ENCODE peak calls at places on chromosomes 7 and 10, in five cellular contexts. L is body of pancreas, X is esophagus squamous epithelium, P is esophagus muscularis mucosa, S is astrocyte of the spinal cord. I is an unnamed sample.

GRCh38 chr10:100182908-100183307 is 2.9 kb downstream of the ERLIN1 start:
- DNase-seq in L (no peak), X (no peak), P (no peak), S (no peak), I (no peak)

GRCh38 chr7:155258233-155258575 is 39.5 kb upstream of the INSIG1 start:
- DNase-seq in L (peak; percentile 44), X (no peak), P (no peak), S (peak; percentile 86), I (no peak)

GRCh38 chr10:86446987-86447386 is 74.6 kb downstream of the WAPL start:
- DNase-seq in L (no peak), X (no peak), P (no peak), S (no peak), I (no peak)

GRCh38 chr7:18873674-18874341 is 243.6 kb downstream of the TWIST1 start:
- DNase-seq in L (no peak), X (no peak), P (no peak), S (peak; percentile 49), I (no peak)

GRCh38 chr7:92848441-92848840 is 12.1 kb upstream of the CDK6 start:
- DNase-seq in L (no peak), X (no peak), P (no peak), S (no peak), I (no peak)

GRCh38 chr7:28573059-28573553 is 160.8 kb downstream of the CREB5 start:
- DNase-seq in L (peak; percentile 72), X (no peak), P (no peak), S (peak; percentile 75), I (peak; percentile 83)

GRCh38 chr7:64183126-64183742 is 23.8 kb upstream of the ZNF735 start:
- DNase-seq in L (peak; percentile 16), X (no peak), P (no peak), S (no peak), I (no peak)

GRCh38 chr7:92830532-92831110 is 5.8 kb downstream of the CDK6 start:
- DNase-seq in L (no peak), X (no peak), P (no peak), S (no peak), I (no peak)

GRCh38 chr7:15862016-15862780 is 175.7 kb upstream of the MEOX2 start:
- DNase-seq in L (no peak), X (no peak), P (no peak), S (peak; percentile 29), I (no peak)

GRCh38 chr7:142355328-142355727 is 97.5 kb upstream of the PRSS58 start:
- DNase-seq in L (no peak), X (no peak), P (no peak), S (no peak), I (no peak)

GRCh38 chr7:30212720-30213119 is 71.7 kb upstream of the ZNRF2 start:
- DNase-seq in L (no peak), X (no peak), P (peak; percentile 77), S (no peak), I (no peak)

GRCh38 chr10:33571616-33572015 is 237.1 kb upstream of the NRP1 start:
- DNase-seq in L (no peak), X (no peak), P (no peak), S (no peak), I (peak; percentile 32)

GRCh38 chr10:88089498-88089897 is 226.1 kb downstream of the PTEN start:
- DNase-seq in L (peak; percentile 95), X (no peak), P (no peak), S (no peak), I (no peak)

GRCh38 chr10:124185074-124185473 is 91.7 kb upstream of the CHST15 start:
- DNase-seq in L (no peak), X (no peak), P (no peak), S (no peak), I (no peak)

GRCh38 chr7:143384741-143385631 is 3.8 kb downstream of the ZYX start:
- DNase-seq in L (no peak), X (no peak), P (no peak), S (no peak), I (no peak)

GRCh38 chr10:5927306-5927705 is 37.3 kb downstream of the FBH1 start:
- DNase-seq in L (no peak), X (no peak), P (no peak), S (peak; percentile 64), I (no peak)

GRCh38 chr10:67280405-67280804 is 354.6 kb downstream of the LRRTM3 start:
- DNase-seq in L (no peak), X (no peak), P (no peak), S (no peak), I (no peak)

GRCh38 chr7:98251251-98251843 is 685 bp downstream of the TECPR1 start:
- DNase-seq in L (peak; percentile 90), X (no peak), P (no peak), S (no peak), I (no peak)

GRCh38 chr10:14386202-14386593 is 55.5 kb upstream of the FRMD4A start:
- DNase-seq in L (no peak), X (no peak), P (no peak), S (peak; percentile 89), I (peak; percentile 16)

GRCh38 chr7:1940402-1940786 is 270.3 kb downstream of the ELFN1 start:
- DNase-seq in L (peak; percentile 39), X (peak; percentile 33), P (no peak), S (peak; percentile 65), I (peak; percentile 51)

GRCh38 chr7:35716038-35716803 is 21.3 kb upstream of the HERPUD2 start:
- DNase-seq in L (peak; percentile 76), X (no peak), P (no peak), S (no peak), I (no peak)

GRCh38 chr7:36821617-36822016 is 97.3 kb upstream of the AOAH start:
- DNase-seq in L (no peak), X (no peak), P (no peak), S (no peak), I (no peak)

GRCh38 chr10:10204415-10204814 is 813.3 kb upstream of the CELF2 start:
- DNase-seq in L (no peak), X (no peak), P (no peak), S (no peak), I (no peak)

GRCh38 chr7:84454174-84454959 is 259.8 kb upstream of the SEMA3A start:
- DNase-seq in L (no peak), X (no peak), P (no peak), S (peak; percentile 3), I (no peak)
- TF ChIP-seq CTCF in L (no peak), X (no peak), P (peak; percentile 17), S (no peak), I (no peak)

DNA sequence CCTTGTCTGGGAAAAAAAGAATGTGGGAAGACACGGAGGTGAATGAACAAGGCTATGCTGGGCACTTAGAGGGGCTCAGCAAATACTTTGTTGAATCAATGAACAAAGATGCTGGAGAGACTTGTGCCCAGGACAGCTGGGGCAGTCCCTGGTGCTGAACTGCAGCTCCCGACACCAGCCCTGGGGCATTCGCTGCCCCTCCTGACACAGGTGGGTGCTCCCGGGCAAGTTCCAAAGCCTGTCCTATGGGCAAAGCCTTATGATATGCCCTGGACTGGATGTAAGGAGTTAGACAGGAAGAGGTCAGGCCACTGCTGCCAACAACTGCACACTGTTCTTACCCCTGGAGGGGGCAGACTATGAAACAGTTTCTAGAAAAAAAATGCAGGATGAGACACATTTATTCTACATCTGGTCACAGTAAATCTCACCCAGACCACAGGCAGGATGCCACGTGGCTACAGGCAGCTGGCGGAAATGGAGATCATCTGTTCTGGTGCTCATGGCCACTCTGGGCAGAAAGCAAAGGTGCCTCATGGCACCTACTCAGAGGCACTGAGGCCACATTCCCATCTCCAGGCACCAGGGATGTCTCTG is 21.9 kb upstream of the FRAT2 start:
- DNase-seq in L (no peak), X (no peak), P (no peak), S (no peak), I (no peak)
- TF ChIP-seq CTCF in L (no peak), X (no peak), P (no peak), S (no peak), I (no peak)

DNA sequence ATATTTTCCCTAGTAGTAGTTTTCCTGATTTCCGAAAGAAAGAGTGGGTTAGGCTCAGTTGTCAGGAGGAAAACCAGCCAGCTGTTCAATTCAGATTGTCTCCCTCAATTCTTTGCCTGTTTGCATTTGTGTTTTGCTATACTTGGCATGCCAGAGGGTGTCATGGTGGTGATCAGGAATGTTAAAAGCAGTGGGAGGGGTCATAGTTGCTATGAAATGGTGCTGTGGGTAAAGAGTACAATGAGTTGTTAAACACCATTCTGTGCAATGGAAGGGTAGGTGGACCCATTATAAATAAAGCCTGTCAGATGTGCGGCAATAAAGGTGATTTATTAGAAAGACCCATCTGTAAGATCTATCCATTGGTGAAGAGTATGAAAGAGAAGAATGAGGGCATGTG is 82.2 kb downstream of the MRPL32 start:
- DNase-seq in L (no peak), X (no peak), P (no peak), S (no peak), I (no peak)
- TF ChIP-seq CTCF in L (no peak), X (no peak), P (no peak), S (no peak), I (no peak)

GRCh38 chr10:31978158-31978483 is 49.5 kb upstream of the ARHGAP12 start:
- DNase-seq in L (no peak), X (no peak), P (no peak), S (no peak), I (no peak)
- TF ChIP-seq CTCF in L (no peak), X (no peak), P (no peak), S (no peak), I (no peak)

GRCh38 chr10:78599122-78599853 is 469.5 kb upstream of the ZMIZ1 start:
- DNase-seq in L (no peak), X (no peak), P (no peak), S (no peak), I (no peak)
- TF ChIP-seq CTCF in L (no peak), X (no peak), P (no peak), S (no peak), I (no peak)

DNA sequence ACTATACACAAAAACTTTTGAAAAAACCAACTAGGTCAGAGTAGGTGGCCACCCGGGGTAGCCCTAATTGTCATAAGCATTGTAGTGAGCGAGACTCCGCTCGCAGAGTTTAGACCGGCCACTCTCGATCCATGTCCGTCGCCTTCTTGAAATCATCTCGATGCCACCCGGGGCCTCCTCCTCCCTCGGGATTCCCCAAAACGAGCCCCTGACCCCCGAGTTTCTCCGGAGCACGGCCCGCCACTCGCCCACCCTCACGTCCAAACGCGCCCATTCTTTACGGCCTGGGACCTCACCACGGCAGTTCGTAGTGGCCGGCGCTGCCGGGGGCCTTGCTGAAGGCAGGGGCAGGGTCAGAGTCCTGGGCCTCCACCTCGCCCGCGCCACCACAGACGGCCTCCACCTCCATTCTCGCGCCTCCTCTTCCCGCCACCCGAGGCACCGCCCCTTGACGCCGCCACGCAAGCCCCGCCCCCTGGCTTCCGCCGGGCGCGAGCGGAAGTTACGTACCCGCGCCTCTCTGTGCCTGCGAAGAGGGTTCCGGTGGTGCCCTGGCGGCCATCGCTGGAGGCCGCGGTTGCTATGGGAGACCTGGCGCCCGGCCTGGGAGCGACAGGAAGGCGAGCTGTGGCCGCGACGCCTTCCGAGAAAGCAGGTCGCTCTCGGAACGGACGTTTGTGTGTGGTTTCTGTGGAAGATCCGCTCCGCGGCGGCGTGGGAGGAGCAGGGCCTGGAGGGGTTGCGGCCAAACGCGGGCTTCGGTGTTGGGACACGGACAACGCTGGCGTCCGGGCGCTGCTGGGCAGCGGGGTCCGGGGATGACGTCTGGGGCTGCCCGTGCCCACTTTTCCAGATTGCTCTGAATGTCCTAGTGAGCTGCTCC is at the start of gene RFC2:
- DNase-seq in L (peak; percentile 98), X (peak; percentile 80), P (peak; percentile 99), S (peak; percentile 97), I (peak; percentile 95)
- TF ChIP-seq CTCF in L (no peak), X (peak; percentile 54), P (peak; percentile 40), S (peak; percentile 15), I (no peak)

I was measured in Calu3.